ENCODE peak calls at places on chromosomes 1 and 21, in six cellular contexts. U, E, Q, G, D and B are unnamed samples.

GRCh38 chr21:38965910-38966504 is 160.3 kb downstream of the ETS2 start:
- DNase-seq in U (peak; percentile 56), E (peak; percentile 82), Q (peak; percentile 30), G (no peak), D (peak; percentile 87), B (no peak)

GRCh38 chr1:56627636-56628039 is 17.5 kb upstream of the PRKAA2 start:
- DNase-seq in U (no peak), E (no peak), Q (no peak), G (no peak), D (no peak), B (no peak)

GRCh38 chr1:109876617-109877319 is 33.9 kb upstream of the CSF1 start:
- DNase-seq in U (no peak), E (no peak), Q (no peak), G (peak; percentile 56), D (no peak), B (no peak)

GRCh38 chr1:68010543-68010942 is 39.9 kb downstream of the DIRAS3 start:
- DNase-seq in U (no peak), E (no peak), Q (no peak), G (peak; percentile 21), D (no peak), B (no peak)

GRCh38 chr1:29133861-29134694 is 10.4 kb upstream of the TMEM200B start:
- DNase-seq in U (no peak), E (no peak), Q (no peak), G (no peak), D (no peak), B (no peak)

GRCh38 chr1:39788758-39789570 is at the start of gene BMP8B:
- DNase-seq in U (peak; percentile 30), E (peak; percentile 80), Q (peak; percentile 48), G (no peak), D (peak; percentile 83), B (no peak)

GRCh38 chr1:183270541-183271141 is 84.6 kb downstream of the LAMC2 start:
- DNase-seq in U (no peak), E (no peak), Q (no peak), G (peak; percentile 92), D (no peak), B (no peak)

GRCh38 chr1:235588916-235589515 is 60.6 kb downstream of the GNG4 start:
- DNase-seq in U (no peak), E (no peak), Q (no peak), G (peak; percentile 85), D (no peak), B (no peak)

GRCh38 chr1:192005976-192006375 is 152.3 kb upstream of the RGS18 start:
- DNase-seq in U (no peak), E (no peak), Q (no peak), G (no peak), D (no peak), B (no peak)

GRCh38 chr1:206998811-206999210 is 28.6 kb upstream of the FCAMR start:
- DNase-seq in U (no peak), E (no peak), Q (no peak), G (no peak), D (no peak), B (no peak)

GRCh38 chr1:184022651-184023050 is 14.9 kb downstream of the COLGALT2 start:
- DNase-seq in U (no peak), E (no peak), Q (no peak), G (peak; percentile 21), D (peak; percentile 44), B (no peak)

GRCh38 chr1:40389871-40390560 is 16.5 kb downstream of the SMAP2 start:
- DNase-seq in U (no peak), E (no peak), Q (no peak), G (peak; percentile 97), D (peak; percentile 49), B (no peak)

GRCh38 chr1:84780000-84780716 is 89.9 kb upstream of the SSX2IP start:
- DNase-seq in U (no peak), E (no peak), Q (no peak), G (peak; percentile 52), D (no peak), B (no peak)

GRCh38 chr21:35340273-35340672 is 291.2 kb upstream of the RUNX1 start:
- DNase-seq in U (no peak), E (no peak), Q (no peak), G (no peak), D (peak; percentile 30), B (no peak)

GRCh38 chr1:30788580-30789387 is 31.2 kb upstream of the LAPTM5 start:
- DNase-seq in U (no peak), E (no peak), Q (no peak), G (peak; percentile 51), D (no peak), B (no peak)

GRCh38 chr1:13730751-13731482 is 30.9 kb downstream of the PRDM2 start:
- DNase-seq in U (no peak), E (peak; percentile 20), Q (no peak), G (no peak), D (no peak), B (no peak)

GRCh38 chr1:231106347-231106746 is 55.5 kb upstream of the TRIM67 start:
- DNase-seq in U (no peak), E (no peak), Q (no peak), G (peak; percentile 49), D (no peak), B (no peak)

GRCh38 chr21:15625363-15625762 is 104.4 kb upstream of the USP25 start:
- DNase-seq in U (no peak), E (no peak), Q (no peak), G (no peak), D (no peak), B (no peak)

DNA sequence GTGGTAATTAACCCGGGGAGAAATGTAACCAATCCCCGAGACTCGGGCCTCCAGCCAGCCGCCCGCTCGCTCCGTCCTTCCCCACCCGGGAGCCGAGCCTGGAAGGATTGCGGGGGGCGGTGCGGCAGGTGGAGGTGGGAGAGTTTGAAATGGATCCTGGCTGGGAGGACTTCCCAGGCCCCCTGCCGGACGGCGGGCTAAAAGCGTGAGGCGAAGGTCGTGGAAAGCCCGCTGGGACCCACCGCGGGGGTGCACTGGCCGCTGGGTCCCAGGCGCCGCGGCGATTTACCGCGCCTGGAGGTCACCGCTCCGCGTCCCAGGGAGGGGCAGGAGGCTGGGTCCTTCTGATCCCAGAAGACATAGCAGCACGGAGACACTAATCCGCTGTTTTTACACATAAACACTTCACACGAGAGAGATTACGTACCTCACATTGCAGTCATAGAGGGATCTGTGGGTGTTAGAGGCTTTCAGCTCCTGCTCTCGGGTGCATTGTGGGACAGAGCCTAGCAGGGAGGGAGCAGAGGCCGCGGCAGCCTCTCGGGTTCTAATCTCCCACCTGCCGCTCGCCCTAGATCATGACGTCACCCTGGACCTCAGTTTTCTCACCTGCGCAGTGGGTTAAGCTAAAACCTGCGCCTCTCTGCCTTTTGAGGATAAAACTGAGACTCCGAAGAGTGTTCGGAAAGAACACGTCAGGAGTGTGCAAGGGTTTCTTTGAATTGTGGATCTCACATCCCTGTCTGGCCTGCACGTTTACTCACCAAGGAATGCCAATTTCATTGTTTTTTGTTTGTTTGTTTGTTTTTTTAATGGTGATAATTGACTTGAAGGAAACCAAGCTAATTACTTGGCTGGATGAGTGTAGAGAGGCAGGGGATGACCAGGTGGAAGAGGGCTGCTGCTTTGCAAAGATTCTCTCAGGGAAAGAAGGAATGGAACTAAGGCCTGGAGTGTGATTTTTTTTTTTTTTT is 17.1 kb upstream of the TMEM9 start:
- DNase-seq in U (peak; percentile 79), E (peak; percentile 64), Q (peak; percentile 76), G (peak; percentile 58), D (peak; percentile 69), B (peak; percentile 78)
- TF ChIP-seq CTCF in U (peak; percentile 76), E (no peak), Q (peak; percentile 44), G (peak; percentile 18), D (peak; percentile 50), B (peak; percentile 72)

GRCh38 chr1:37020653-37021277 is 13.6 kb downstream of the GRIK3 start:
- DNase-seq in U (peak; percentile 65), E (no peak), Q (peak; percentile 91), G (no peak), D (no peak), B (no peak)
- TF ChIP-seq CTCF in U (peak; percentile 34), E (no peak), Q (no peak), G (no peak), D (no peak), B (peak; percentile 41)

GRCh38 chr1:169462385-169462784 is 23.4 kb downstream of the SLC19A2 start:
- DNase-seq in U (no peak), E (no peak), Q (no peak), G (no peak), D (no peak), B (no peak)

GRCh38 chr1:169461390-169462001 is 24.2 kb downstream of the SLC19A2 start:
- DNase-seq in U (no peak), E (no peak), Q (no peak), G (no peak), D (no peak), B (no peak)

GRCh38 chr1:169468982-169469381 is 16.8 kb downstream of the SLC19A2 start:
- DNase-seq in U (no peak), E (no peak), Q (no peak), G (peak; percentile 47), D (no peak), B (no peak)

DNA sequence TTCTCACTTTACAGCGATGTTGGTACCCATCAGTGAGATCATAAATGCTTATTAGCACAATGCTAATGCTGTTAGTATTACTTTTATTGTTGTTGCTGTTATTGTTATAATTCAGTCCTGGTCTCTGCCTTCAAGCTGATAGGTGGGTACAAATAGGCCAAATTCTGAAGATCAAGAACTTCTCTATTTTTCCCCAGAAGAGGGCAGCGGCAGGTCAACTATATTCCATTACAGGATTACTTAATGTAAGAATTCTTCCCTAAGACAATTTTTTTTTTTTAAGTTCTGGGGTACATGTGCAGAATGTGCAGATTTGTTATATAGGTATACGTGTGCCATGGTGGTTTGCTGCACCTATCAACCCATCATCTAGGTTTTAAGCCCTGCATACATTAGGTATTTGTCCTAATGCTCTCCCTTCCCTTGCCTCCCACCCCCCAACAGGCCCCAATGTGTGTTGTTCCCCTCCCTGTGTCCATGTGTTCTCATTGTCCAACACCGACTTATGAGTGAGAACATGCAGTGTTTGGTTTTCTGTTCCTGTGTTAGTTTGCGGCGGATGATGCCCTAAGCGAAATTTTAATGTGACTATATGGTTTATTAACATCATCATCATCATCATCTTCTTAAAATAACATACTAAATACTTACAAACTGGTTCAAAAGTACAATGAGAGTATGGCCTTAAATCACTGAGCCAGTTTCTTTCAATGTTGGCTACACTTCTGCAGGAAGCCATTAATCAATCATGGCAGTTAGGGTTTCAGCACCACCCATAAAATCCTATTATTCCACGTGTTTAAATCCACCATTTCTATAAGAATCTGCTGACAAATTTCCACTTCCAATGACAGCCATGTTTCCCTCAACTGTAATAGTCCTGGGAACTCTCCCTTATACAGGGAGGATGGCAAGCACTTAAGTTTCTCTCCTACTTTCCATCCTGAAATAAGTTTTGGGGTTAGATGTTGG is 19.2 kb downstream of the SLC19A2 start:
- DNase-seq in U (no peak), E (no peak), Q (no peak), G (peak; percentile 61), D (peak; percentile 29), B (no peak)
- TF ChIP-seq CTCF in U (peak; percentile 51), E (peak; percentile 28), Q (peak; percentile 29), G (peak; percentile 40), D (peak; percentile 59), B (peak; percentile 64)

GRCh38 chr1:65063025-65063424 is 85.0 kb upstream of the AK4 start:
- DNase-seq in U (no peak), E (no peak), Q (no peak), G (no peak), D (no peak), B (no peak)
- TF ChIP-seq CTCF in U (peak; percentile 26), E (no peak), Q (no peak), G (no peak), D (peak; percentile 24), B (peak; percentile 20)